ENCODE peak calls at places on chromosome 16, in six cellular contexts. Q is stomach, V is neuronal stem cell, P is T-cell, I is neural progenitor cell, M is left kidney. F is an unnamed sample.
A peak's percentile ranks its signal among the peaks of the same experiment; 100 is the strongest.

GRCh38 chr16:22736791-22737190 is 77.2 kb upstream of the HS3ST2 start:
- DNase-seq in Q (no peak), V (no peak), P (no peak), I (no peak), M (no peak), F (no peak)

GRCh38 chr16:83785455-83785854 is 22.3 kb upstream of the HSBP1 start:
- DNase-seq in Q (no peak), V (no peak), P (no peak), I (no peak), M (no peak), F (no peak)

GRCh38 chr16:75506567-75506966 is 11.3 kb upstream of the CHST6 start:
- DNase-seq in Q (no peak), V (no peak), P (no peak), I (no peak), M (peak; percentile 72), F (no peak)

GRCh38 chr16:17972460-17972943 is 364.0 kb downstream of the NPIPA8 start:
- DNase-seq in Q (no peak), V (no peak), P (no peak), I (no peak), M (peak; percentile 84), F (no peak)

GRCh38 chr16:67659675-67660563 is at the start of gene ACD:
- DNase-seq in Q (peak; percentile 92), V (peak; percentile 96), P (peak; percentile 89), I (peak; percentile 95), M (peak; percentile 97), F (peak; percentile 94)

GRCh38 chr16:89805136-89805905 is 11.1 kb downstream of the FANCA start:
- DNase-seq in Q (no peak), V (no peak), P (no peak), I (no peak), M (no peak), F (no peak)

GRCh38 chr16:57349212-57350031 is 9.2 kb upstream of the CCL22 start:
- DNase-seq in Q (no peak), V (no peak), P (no peak), I (no peak), M (no peak), F (no peak)

GRCh38 chr16:2437032-2437790 is 8.0 kb downstream of the CCNF start:
- DNase-seq in Q (no peak), V (no peak), P (no peak), I (no peak), M (no peak), F (no peak)

GRCh38 chr16:24346734-24347133 is 90.6 kb downstream of the CACNG3 start:
- DNase-seq in Q (no peak), V (no peak), P (no peak), I (peak; percentile 46), M (no peak), F (no peak)

GRCh38 chr16:85195884-85196816 is 83.9 kb upstream of the CIBAR2 start:
- DNase-seq in Q (no peak), V (no peak), P (no peak), I (no peak), M (peak; percentile 76), F (no peak)

GRCh38 chr16:914453-914852 is 56.3 kb downstream of the LMF1 start:
- DNase-seq in Q (no peak), V (no peak), P (no peak), I (no peak), M (peak; percentile 27), F (no peak)

GRCh38 chr16:28596115-28596630 is 677 bp downstream of the SULT1A2 start:
- DNase-seq in Q (no peak), V (no peak), P (no peak), I (no peak), M (no peak), F (no peak)

GRCh38 chr16:65409505-65409904 is 287.6 kb upstream of the CDH11 start:
- DNase-seq in Q (no peak), V (no peak), P (no peak), I (no peak), M (no peak), F (no peak)

GRCh38 chr16:28899882-28900600 is 21.8 kb downstream of the ATP2A1 start:
- DNase-seq in Q (no peak), V (no peak), P (no peak), I (no peak), M (no peak), F (no peak)

GRCh38 chr16:50520451-50521245 is 27.5 kb upstream of the NKD1 start:
- DNase-seq in Q (peak; percentile 9), V (no peak), P (no peak), I (no peak), M (peak; percentile 38), F (no peak)

GRCh38 chr16:5560084-5560483 is 462.5 kb upstream of the EEF2KMT start:
- DNase-seq in Q (no peak), V (no peak), P (no peak), I (no peak), M (no peak), F (no peak)

GRCh38 chr16:29727452-29727851 is 18.3 kb downstream of the C16orf54 start:
- DNase-seq in Q (no peak), V (no peak), P (no peak), I (no peak), M (no peak), F (no peak)

GRCh38 chr16:48479955-48480354 is 94.7 kb upstream of the SIAH1 start:
- DNase-seq in Q (no peak), V (no peak), P (no peak), I (no peak), M (no peak), F (no peak)

GRCh38 chr16:85556456-85557082 is 56.6 kb upstream of the GSE1 start:
- DNase-seq in Q (peak; percentile 63), V (no peak), P (peak; percentile 34), I (peak; percentile 71), M (peak; percentile 86), F (peak; percentile 79)